ENCODE peak calls at places on chromosomes 5 and 9, in seven cellular contexts. One of them, this sample, is unnamed.
A peak's percentile ranks its signal among the peaks of the same experiment; 100 is the strongest.

GRCh38 chr5:179265529-179266290 is 79.6 kb downstream of the ADAMTS2 start:
- DNase-seq in mesothelial cell of epicardium: peak; percentile 49
- DNase-seq in HCT116: no peak
- DNase-seq in Calu3: no peak
- DNase-seq in GM13976: no peak
- DNase-seq in adrenal gland: peak; percentile 37
- DNase-seq in transverse colon: peak; percentile 82
- DNase-seq in this sample: no peak

GRCh38 chr9:99824378-99825157 is 2.9 kb downstream of the NR4A3 start:
- DNase-seq in mesothelial cell of epicardium: no peak
- DNase-seq in HCT116: no peak
- DNase-seq in Calu3: peak; percentile 46
- DNase-seq in GM13976: peak; percentile 86
- DNase-seq in adrenal gland: peak; percentile 44
- DNase-seq in transverse colon: peak; percentile 58
- DNase-seq in this sample: no peak

GRCh38 chr9:135887021-135887507 is 20.3 kb downstream of the CAMSAP1 start:
- DNase-seq in mesothelial cell of epicardium: no peak
- DNase-seq in HCT116: no peak
- DNase-seq in Calu3: no peak
- DNase-seq in GM13976: peak; percentile 13
- DNase-seq in adrenal gland: peak; percentile 77
- DNase-seq in transverse colon: no peak
- DNase-seq in this sample: no peak

GRCh38 chr5:41346609-41347008 is 133.3 kb upstream of the C6 start:
- DNase-seq in mesothelial cell of epicardium: no peak
- DNase-seq in HCT116: peak; percentile 3
- DNase-seq in Calu3: no peak
- DNase-seq in GM13976: no peak
- DNase-seq in adrenal gland: no peak
- DNase-seq in transverse colon: no peak
- DNase-seq in this sample: no peak

GRCh38 chr9:96245399-96245798 is 56.6 kb downstream of the HSD17B3 start:
- DNase-seq in mesothelial cell of epicardium: no peak
- DNase-seq in HCT116: no peak
- DNase-seq in Calu3: no peak
- DNase-seq in GM13976: no peak
- DNase-seq in adrenal gland: no peak
- DNase-seq in transverse colon: no peak
- DNase-seq in this sample: no peak

GRCh38 chr5:116699348-116699747 is 124.7 kb upstream of the SEMA6A start:
- DNase-seq in mesothelial cell of epicardium: no peak
- DNase-seq in HCT116: no peak
- DNase-seq in Calu3: no peak
- DNase-seq in GM13976: peak; percentile 34
- DNase-seq in adrenal gland: no peak
- DNase-seq in transverse colon: no peak
- DNase-seq in this sample: no peak

GRCh38 chr5:71732011-71732410 is 12.9 kb downstream of the CARTPT start:
- DNase-seq in mesothelial cell of epicardium: no peak
- DNase-seq in HCT116: no peak
- DNase-seq in Calu3: no peak
- DNase-seq in GM13976: no peak
- DNase-seq in adrenal gland: no peak
- DNase-seq in transverse colon: no peak
- DNase-seq in this sample: no peak

GRCh38 chr5:150640311-150641005 is at the start of gene SYNPO:
- DNase-seq in mesothelial cell of epicardium: no peak
- DNase-seq in HCT116: no peak
- DNase-seq in Calu3: peak; percentile 49
- DNase-seq in GM13976: no peak
- DNase-seq in adrenal gland: peak; percentile 75
- DNase-seq in transverse colon: no peak
- DNase-seq in this sample: no peak

GRCh38 chr5:143916441-143916840 is 104.5 kb downstream of the HMHB1 start:
- DNase-seq in mesothelial cell of epicardium: no peak
- DNase-seq in HCT116: no peak
- DNase-seq in Calu3: no peak
- DNase-seq in GM13976: no peak
- DNase-seq in adrenal gland: no peak
- DNase-seq in transverse colon: no peak
- DNase-seq in this sample: no peak

GRCh38 chr5:68339921-68340321 is 124.4 kb downstream of the PIK3R1 start:
- DNase-seq in mesothelial cell of epicardium: no peak
- DNase-seq in HCT116: no peak
- DNase-seq in Calu3: no peak
- DNase-seq in GM13976: no peak
- DNase-seq in adrenal gland: no peak
- DNase-seq in transverse colon: no peak
- DNase-seq in this sample: no peak

GRCh38 chr9:1200847-1201251 is 150.7 kb downstream of the DMRT2 start:
- DNase-seq in mesothelial cell of epicardium: no peak
- DNase-seq in HCT116: no peak
- DNase-seq in Calu3: no peak
- DNase-seq in GM13976: no peak
- DNase-seq in adrenal gland: no peak
- DNase-seq in transverse colon: no peak
- DNase-seq in this sample: no peak

GRCh38 chr9:97983524-97984187 is 515 bp downstream of the ANP32B start:
- DNase-seq in mesothelial cell of epicardium: peak; percentile 49
- DNase-seq in HCT116: no peak
- DNase-seq in Calu3: peak; percentile 33
- DNase-seq in GM13976: peak; percentile 67
- DNase-seq in adrenal gland: peak; percentile 67
- DNase-seq in transverse colon: peak; percentile 68
- DNase-seq in this sample: peak; percentile 47

GRCh38 chr5:167284491-167284890 is 1007.0 kb upstream of the WWC1 start:
- DNase-seq in mesothelial cell of epicardium: no peak
- DNase-seq in HCT116: no peak
- DNase-seq in Calu3: no peak
- DNase-seq in GM13976: no peak
- DNase-seq in adrenal gland: no peak
- DNase-seq in transverse colon: no peak
- DNase-seq in this sample: no peak

GRCh38 chr5:74028406-74028805 is 402.4 kb downstream of the ARHGEF28 start:
- DNase-seq in mesothelial cell of epicardium: no peak
- DNase-seq in HCT116: peak; percentile 60
- DNase-seq in Calu3: no peak
- DNase-seq in GM13976: no peak
- DNase-seq in adrenal gland: no peak
- DNase-seq in transverse colon: no peak
- DNase-seq in this sample: peak; percentile 67

GRCh38 chr5:56412601-56413379 is 179.7 kb upstream of the ANKRD55 start:
- DNase-seq in mesothelial cell of epicardium: no peak
- DNase-seq in HCT116: no peak
- DNase-seq in Calu3: no peak
- DNase-seq in GM13976: peak; percentile 67
- DNase-seq in adrenal gland: peak; percentile 36
- DNase-seq in transverse colon: peak; percentile 73
- DNase-seq in this sample: no peak